ENCODE peak calls at places on chromosomes 13 and 19, in eight cellular contexts. Z is H1, R is GM12892, O is stomach, E is HCT116, C is breast epithelium, F is GM12891, G is esophagus muscularis mucosa. H is an unnamed sample.

GRCh38 chr13:68261105-68261504 is 1031.0 kb upstream of the PCDH9 start:
- DNase-seq in O (no peak), E (no peak), R (no peak), G (no peak), F (no peak), Z (peak), C (no peak), H (no peak)

GRCh38 chr13:64640002-64640401 is 2590.1 kb downstream of the PCDH9 start:
- DNase-seq in O (no peak), C (no peak), G (no peak), Z (no peak), F (no peak), R (no peak), E (no peak), H (no peak)

GRCh38 chr13:89695343-89696257 is 1651.9 kb upstream of the MIR17HG start:
- DNase-seq in O (peak), C (no peak), F (no peak), R (no peak), Z (peak), E (peak), G (no peak), H (no peak)

GRCh38 chr13:30154931-30155330 is 152.4 kb downstream of the KATNAL1 start:
- DNase-seq in O (no peak), E (no peak), G (no peak), F (no peak), C (no peak), R (no peak), Z (no peak), H (peak)

GRCh38 chr13:114134111-114134943 is 1.9 kb upstream of the RASA3 start:
- DNase-seq in F (no peak), R (no peak), G (no peak), O (no peak), E (no peak), C (no peak), Z (no peak), H (peak)

GRCh38 chr13:102361113-102361512 is 40.7 kb downstream of the FGF14 start:
- DNase-seq in F (no peak), C (no peak), G (no peak), E (no peak), O (no peak), Z (no peak), R (no peak), H (no peak)

GRCh38 chr13:42832341-42833153 is 51.2 kb downstream of the FAM216B start:
- DNase-seq in E (no peak), O (peak), Z (no peak), R (no peak), G (no peak), C (no peak), F (no peak), H (no peak)

GRCh38 chr19:49851456-49852259 is 699 bp downstream of the PTOV1 start:
- DNase-seq in G (no peak), O (no peak), R (no peak), Z (no peak), F (no peak), E (no peak), C (no peak), H (peak)

GRCh38 chr13:21481359-21481758 is 22.3 kb upstream of the ZDHHC20 start:
- DNase-seq in C (no peak), E (no peak), F (no peak), R (no peak), O (no peak), G (no peak), Z (no peak), H (no peak)

GRCh38 chr19:37389234-37389633 is 18.3 kb downstream of the ZNF527 start:
- DNase-seq in C (no peak), F (no peak), O (no peak), E (no peak), Z (no peak), G (no peak), R (no peak), H (no peak)

GRCh38 chr13:30477346-30478235 is 11.9 kb upstream of the HMGB1 start:
- DNase-seq in O (no peak), E (no peak), R (no peak), Z (no peak), G (no peak), F (peak), C (no peak), H (no peak)

GRCh38 chr13:29746167-29746677 is 104.2 kb downstream of the UBL3 start:
- DNase-seq in F (no peak), C (no peak), O (no peak), R (no peak), Z (no peak), E (no peak), G (peak), H (no peak)

GRCh38 chr13:53017433-53017970 is 11.1 kb upstream of the OLFM4 start:
- DNase-seq in R (no peak), O (no peak), G (no peak), Z (no peak), F (no peak), C (no peak), E (no peak), H (no peak)

GRCh38 chr13:43159007-43159406 is 135.6 kb downstream of the DNAJC15 start:
- DNase-seq in O (no peak), G (peak), R (no peak), Z (no peak), E (no peak), F (no peak), C (no peak), H (no peak)

GRCh38 chr13:64278493-64278892 is 2862.8 kb upstream of the PCDH20 start:
- DNase-seq in O (no peak), C (no peak), F (no peak), R (no peak), G (no peak), E (no peak), Z (no peak), H (no peak)

GRCh38 chr19:37885392-37885791 is 21.0 kb downstream of the WDR87 start:
- DNase-seq in R (no peak), C (no peak), E (no peak), G (no peak), O (no peak), F (no peak), Z (no peak), H (no peak)

GRCh38 chr13:21637296-21637695 is 33.3 kb upstream of the MICU2 start:
- DNase-seq in R (no peak), O (peak), C (no peak), Z (no peak), E (peak), F (no peak), G (no peak), H (peak)

GRCh38 chr19:5292843-5293606 is 47.6 kb downstream of the PTPRS start:
- DNase-seq in C (peak), G (no peak), R (peak), Z (peak), O (peak), F (peak), E (no peak), H (no peak)

GRCh38 chr13:22757530-22758120 is 423.2 kb upstream of the SGCG start:
- DNase-seq in G (no peak), F (no peak), E (no peak), R (no peak), C (no peak), Z (no peak), O (no peak), H (no peak)
- TF ChIP-seq POLR2A in G (no peak), F (no peak), E (no peak), R (no peak), C (no peak), Z (no peak), O (no peak), H (no peak)

GRCh38 chr13:25574437-25575426 is 203.0 kb downstream of the ATP8A2 start:
- DNase-seq in G (no peak), E (peak), F (peak), Z (peak), C (peak), R (peak), O (peak), H (no peak)
- TF ChIP-seq POLR2AphosphoS5 in G (no peak), E (no peak), F (no peak), Z (no peak), C (no peak), R (no peak), O (no peak), H (no peak)

GRCh38 chr19:42440357-42441046 is 2.2 kb downstream of the CXCL17 start:
- DNase-seq in E (peak), C (peak), Z (no peak), O (peak), G (no peak), R (peak), F (peak), H (peak)

GRCh38 chr19:42442833-42443232 is at the start of gene CXCL17:
- DNase-seq in C (no peak), G (no peak), O (peak), R (no peak), Z (no peak), E (no peak), F (no peak), H (no peak)

GRCh38 chr19:42445948-42446347 is 3.2 kb upstream of the CXCL17 start:
- DNase-seq in G (no peak), E (no peak), F (no peak), R (no peak), Z (no peak), O (no peak), C (no peak), H (no peak)

GRCh38 chr19:42441047-42441440 is 1.7 kb downstream of the CXCL17 start:
- DNase-seq in E (no peak), R (no peak), G (no peak), Z (no peak), F (no peak), C (no peak), O (peak), H (no peak)

GRCh38 chr19:42443944-42444398 is 1.2 kb upstream of the CXCL17 start:
- DNase-seq in F (no peak), O (peak), G (no peak), E (no peak), C (no peak), Z (no peak), R (no peak), H (no peak)
- TF ChIP-seq POLR2A in F (no peak), O (no peak), G (no peak), E (no peak), C (no peak), Z (no peak), R (no peak), H (no peak)

GRCh38 chr19:572140-572890 is at the start of gene BSG:
- DNase-seq in R (peak), Z (peak), F (peak), G (peak), E (peak), C (peak), O (peak), H (peak)

GRCh38 chr19:572891-573825 is 762 bp downstream of the BSG start:
- DNase-seq in O (peak), Z (no peak), R (no peak), E (no peak), C (no peak), F (no peak), G (no peak), H (peak)

GRCh38 chr19:576768-577438 is 4.5 kb downstream of the BSG start:
- DNase-seq in G (no peak), R (no peak), C (no peak), Z (no peak), E (no peak), O (no peak), F (no peak), H (no peak)

GRCh38 chr19:575527-576506 is 3.4 kb downstream of the BSG start:
- DNase-seq in C (no peak), G (no peak), E (no peak), F (no peak), R (no peak), O (peak), Z (no peak), H (no peak)

GRCh38 chr19:574658-575526 is 2.5 kb downstream of the BSG start:
- DNase-seq in R (no peak), E (no peak), C (no peak), G (no peak), O (peak), Z (no peak), F (no peak), H (no peak)
- TF ChIP-seq POLR2AphosphoS5 in R (no peak), E (no peak), C (no peak), G (no peak), O (peak), Z (no peak), F (no peak), H (no peak)

GRCh38 chr19:40718774-40719391 is 2.0 kb downstream of the ITPKC start:
- DNase-seq in C (peak), E (peak), Z (no peak), R (no peak), G (no peak), O (peak), F (no peak), H (peak)
- TF ChIP-seq POLR2A in C (peak), E (no peak), Z (no peak), R (peak), G (peak), O (no peak), F (no peak), H (no peak)

GRCh38 chr19:55391702-55392615 is 6.2 kb downstream of the RPL28 start:
- DNase-seq in Z (no peak), C (no peak), R (no peak), F (no peak), E (no peak), G (no peak), O (no peak), H (no peak)

GRCh38 chr19:55390461-55390880 is 4.7 kb downstream of the RPL28 start:
- DNase-seq in G (no peak), O (no peak), F (no peak), R (no peak), Z (no peak), E (no peak), C (no peak), H (no peak)

GRCh38 chr19:55387736-55388497 is 2.2 kb downstream of the RPL28 start:
- DNase-seq in G (no peak), E (no peak), R (no peak), F (no peak), O (no peak), C (no peak), Z (no peak), H (no peak)

GRCh38 chr19:55391191-55391670 is 5.5 kb downstream of the RPL28 start:
- DNase-seq in G (no peak), E (no peak), R (no peak), O (no peak), C (no peak), Z (no peak), F (no peak), H (no peak)

DNA sequence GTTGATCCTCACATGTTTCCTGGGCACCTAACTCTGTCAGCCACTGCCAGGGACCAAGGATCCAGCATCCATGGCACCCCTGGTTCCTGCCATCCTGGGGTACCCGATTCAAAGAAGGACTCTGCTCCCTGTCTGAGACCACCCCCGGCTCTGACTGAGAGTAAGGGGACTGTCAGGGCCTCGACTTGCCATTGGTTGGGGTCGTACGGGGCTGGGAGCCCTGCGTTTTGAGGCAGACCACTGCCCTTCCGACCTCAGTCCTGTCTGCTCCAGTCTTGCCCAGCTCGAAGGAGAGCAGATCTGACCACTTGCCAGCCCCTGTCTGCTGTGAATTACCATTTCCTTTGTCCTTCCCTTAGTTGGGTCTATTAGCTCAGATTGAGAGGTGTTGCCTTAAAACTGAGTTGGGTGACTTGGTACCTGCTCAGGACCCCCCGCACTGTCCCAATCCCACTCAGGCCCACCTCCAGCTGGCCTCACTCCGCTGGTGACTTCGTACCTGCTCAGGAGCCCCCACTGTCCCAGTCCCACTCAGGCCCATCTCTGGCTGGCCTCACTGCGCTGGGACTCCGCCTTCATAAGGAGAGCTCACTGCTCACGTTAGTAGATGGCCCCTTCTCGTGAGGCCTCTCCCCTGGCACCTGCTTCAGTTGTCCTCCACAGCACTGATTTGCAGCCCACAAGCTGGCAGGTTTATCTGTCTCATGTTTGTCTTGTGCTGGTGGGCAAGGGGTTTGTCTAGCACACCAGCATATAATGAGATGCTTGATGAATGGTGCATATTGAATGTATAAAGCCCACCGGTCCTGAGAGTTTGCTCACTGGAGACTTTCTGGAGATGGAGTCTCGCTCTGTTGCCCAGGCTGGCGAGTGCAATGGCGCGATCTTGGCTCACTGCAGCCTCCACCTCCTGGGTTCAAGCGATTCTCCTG is 3.9 kb downstream of the RPL28 start:
- DNase-seq in F (no peak), C (no peak), Z (no peak), G (no peak), O (no peak), R (no peak), E (no peak), H (no peak)
- TF ChIP-seq POLR2AphosphoS5 in F (no peak), C (no peak), Z (peak), G (no peak), O (no peak), R (peak), E (peak), H (no peak)

DNA sequence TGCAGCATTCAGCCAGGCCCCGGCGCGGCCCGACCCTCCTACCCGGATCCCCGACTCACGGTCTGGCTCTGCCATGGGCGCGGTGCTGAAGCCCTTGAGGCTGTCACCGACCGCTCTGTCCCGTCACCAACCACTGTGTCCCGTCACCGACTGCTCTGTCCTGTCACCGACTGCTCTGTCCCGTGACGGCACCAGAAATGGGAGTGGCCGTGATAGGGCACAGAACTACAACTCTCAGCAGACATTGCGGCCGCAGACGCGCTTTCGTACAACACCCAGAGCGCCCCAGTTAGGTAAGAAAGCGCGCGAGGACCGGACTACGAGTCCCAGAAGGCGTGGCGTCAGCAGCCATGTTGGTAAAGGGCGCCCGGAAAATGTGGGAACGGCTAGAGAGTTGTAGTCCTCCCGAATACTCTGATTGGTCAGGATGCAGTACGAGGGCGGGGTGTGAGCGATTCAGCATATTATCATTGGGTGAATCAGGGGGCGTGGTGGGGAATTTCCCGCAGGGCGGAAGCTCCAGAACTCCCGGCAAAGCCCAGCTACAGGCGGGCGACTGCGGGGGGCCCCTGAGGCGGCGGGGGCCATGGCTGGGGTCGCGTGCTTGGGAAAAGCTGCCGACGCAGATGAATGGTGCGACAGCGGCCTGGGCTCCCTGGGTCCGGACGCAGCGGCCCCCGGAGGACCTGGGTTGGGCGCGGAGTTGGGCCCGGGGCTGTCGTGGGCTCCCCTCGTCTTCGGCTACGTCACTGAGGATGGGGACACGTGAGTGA is at the start of the genes NFKBIB and SIRT2:
- DNase-seq in R (peak), O (peak), Z (peak), F (peak), C (peak), E (peak), G (peak), H (peak)
- TF ChIP-seq POLR2A in R (peak), O (peak), Z (no peak), F (peak), C (peak), E (peak), G (peak), H (no peak)

DNA sequence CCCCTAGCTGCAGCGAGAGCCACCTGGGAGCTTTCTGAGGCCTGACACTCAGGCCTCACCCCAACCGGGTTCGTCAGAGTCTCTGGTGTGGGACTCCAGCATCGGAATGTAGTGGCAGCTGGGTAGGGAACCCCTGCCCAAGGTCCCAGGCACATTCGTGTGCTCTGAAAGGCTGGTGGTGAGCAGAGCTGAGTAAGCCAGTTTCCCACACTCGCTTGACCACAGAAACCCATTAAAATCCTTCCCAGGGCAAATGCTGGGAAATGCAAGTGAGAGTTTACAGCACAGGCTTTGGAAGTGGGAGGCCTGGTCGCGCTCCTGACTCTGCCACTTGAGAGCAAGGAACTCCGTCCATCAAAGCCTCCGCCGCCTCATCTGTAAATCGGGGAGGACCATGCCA is 4.2 kb downstream of the TRAPPC6A start:
- DNase-seq in Z (no peak), R (no peak), G (no peak), C (no peak), F (no peak), O (no peak), E (no peak), H (no peak)
- TF ChIP-seq POLR2AphosphoS5 in Z (no peak), R (no peak), G (no peak), C (no peak), F (no peak), O (no peak), E (no peak), H (no peak)

GRCh38 chr19:18149596-18149975 is 3.4 kb upstream of the PIK3R2 start:
- DNase-seq in O (no peak), C (no peak), Z (no peak), F (no peak), R (no peak), G (no peak), E (no peak), H (no peak)

GRCh38 chr19:18150776-18151624 is 2.0 kb upstream of the PIK3R2 start:
- DNase-seq in F (no peak), C (no peak), R (no peak), Z (no peak), O (no peak), G (no peak), E (no peak), H (no peak)

GRCh38 chr19:18152817-18153554 is at the start of gene PIK3R2:
- DNase-seq in Z (peak), R (peak), G (peak), O (peak), C (peak), F (peak), E (peak), H (peak)

GRCh38 chr19:18153555-18154134 is 682 bp downstream of the PIK3R2 start:
- DNase-seq in C (no peak), G (peak), O (no peak), E (no peak), R (no peak), Z (no peak), F (no peak), H (peak)

DNA sequence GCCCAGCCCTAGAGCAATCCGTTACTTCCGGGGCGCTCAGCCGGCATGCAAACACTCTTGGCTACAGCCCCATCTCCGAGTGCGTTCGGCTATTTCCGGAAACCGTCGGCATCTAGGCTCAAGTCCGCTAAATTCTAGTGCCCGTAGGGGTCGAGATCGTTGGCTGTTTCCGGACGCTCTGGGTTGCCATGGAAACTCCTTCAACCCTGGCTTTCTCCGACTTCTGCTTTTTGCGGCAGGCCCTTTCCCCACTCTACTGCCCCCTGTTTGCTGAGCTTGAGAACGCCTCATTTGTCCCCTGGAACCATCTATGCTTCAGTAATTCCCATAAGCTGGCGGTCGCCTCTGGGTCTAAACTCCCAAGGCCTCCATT is 533 bp upstream of the PIK3R2 start:
- DNase-seq in E (peak), C (peak), G (peak), R (peak), O (peak), F (peak), Z (peak), H (peak)
- TF ChIP-seq POLR2A in E (no peak), C (no peak), G (no peak), R (peak), O (no peak), F (peak), Z (no peak), H (no peak)

GRCh38 chr19:1107655-1108261 is 4.0 kb downstream of the GPX4 start:
- DNase-seq in G (no peak), R (no peak), C (no peak), Z (no peak), F (no peak), E (no peak), O (no peak), H (peak)
- TF ChIP-seq POLR2AphosphoS5 in G (no peak), R (no peak), C (no peak), Z (peak), F (peak), E (peak), O (no peak), H (no peak)